ENCODE peak calls at places on chromosomes 5 and 9, in five cellular contexts. Z is neural crest cell, A is coronary artery, O is upper lobe of left lung, H is H9. D is an unnamed sample.

GRCh38 chr5:179295778-179296149 is 49.5 kb downstream of the ADAMTS2 start:
- DNase-seq in H (no peak), A (no peak), O (no peak), Z (no peak), D (no peak)

GRCh38 chr5:145803617-145804016 is 31.5 kb downstream of the PRELID2 start:
- DNase-seq in O (no peak), A (no peak), Z (no peak), H (no peak), D (no peak)

GRCh38 chr5:10411336-10411735 is 30.3 kb upstream of the ROPN1L start:
- DNase-seq in H (no peak), Z (no peak), O (no peak), A (no peak), D (no peak)

GRCh38 chr9:76810377-76810957 is 46.2 kb downstream of the PCA3 start:
- DNase-seq in A (no peak), Z (peak; percentile 49), O (peak; percentile 24), H (peak; percentile 44), D (no peak)

GRCh38 chr5:172858990-172859811 is 25.1 kb downstream of the ERGIC1 start:
- DNase-seq in O (peak; percentile 47), A (peak; percentile 94), Z (no peak), H (no peak), D (peak; percentile 87)

GRCh38 chr5:81650992-81651391 is 99.9 kb downstream of the SSBP2 start:
- DNase-seq in O (no peak), A (no peak), H (no peak), Z (no peak), D (no peak)

GRCh38 chr9:14399736-14400657 is 86.1 kb upstream of the NFIB start:
- DNase-seq in A (no peak), H (no peak), Z (no peak), O (no peak), D (no peak)

GRCh38 chr9:96256800-96257199 is 45.2 kb downstream of the HSD17B3 start:
- DNase-seq in H (peak; percentile 88), O (no peak), Z (no peak), A (no peak), D (no peak)

GRCh38 chr5:168578506-168579205 is 512 bp downstream of the PANK3 start:
- DNase-seq in Z (peak; percentile 48), H (no peak), A (no peak), O (no peak), D (no peak)

GRCh38 chr5:43409809-43410271 is 2.4 kb downstream of the CCL28 start:
- DNase-seq in Z (no peak), A (no peak), H (no peak), O (peak; percentile 44), D (no peak)

GRCh38 chr5:147628054-147628895 is 118.4 kb upstream of the DPYSL3 start:
- DNase-seq in H (peak; percentile 74), O (peak; percentile 39), A (no peak), Z (peak; percentile 77), D (no peak)

GRCh38 chr5:159533197-159533596 is 202.9 kb upstream of the IL12B start:
- DNase-seq in O (no peak), A (no peak), H (no peak), Z (no peak), D (no peak)

GRCh38 chr5:89729623-89730390 is 679.7 kb downstream of the CETN3 start:
- DNase-seq in H (no peak), O (no peak), A (no peak), Z (no peak), D (no peak)
- TF ChIP-seq CTCF in H (peak; percentile 24), O (no peak), A (no peak), Z (no peak), D (no peak)

DNA sequence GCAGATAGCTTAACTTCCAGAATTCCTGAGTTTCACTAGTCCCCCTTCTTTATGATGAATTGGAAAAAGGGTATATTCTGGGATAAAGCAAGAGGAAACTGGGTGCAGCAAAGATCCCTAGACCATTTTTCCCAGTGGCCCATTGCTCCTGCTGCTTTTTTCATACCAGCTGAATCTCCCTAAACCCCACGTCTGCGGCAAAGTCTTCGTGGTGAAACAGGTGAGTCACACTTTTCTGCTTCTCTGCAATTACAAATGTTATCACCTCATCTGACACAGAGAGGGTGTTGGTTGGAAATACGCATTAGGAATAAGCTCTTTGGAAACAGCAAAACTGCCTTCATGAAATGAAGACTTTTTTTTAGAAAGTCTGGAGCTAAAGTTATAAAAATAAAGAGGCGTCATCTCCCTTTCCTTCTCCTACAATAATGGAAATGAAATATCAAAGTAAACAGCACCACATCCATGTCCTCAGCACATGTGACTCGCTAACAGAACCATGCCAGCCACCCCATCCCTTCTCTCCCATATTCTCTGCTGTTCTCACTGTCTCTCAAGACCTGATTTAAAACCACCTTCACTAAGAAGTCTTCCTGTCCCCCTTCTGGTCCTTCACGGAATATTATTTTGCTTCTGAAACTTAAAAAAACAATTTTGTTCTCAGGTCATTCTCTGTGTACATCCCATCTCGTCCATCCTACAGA is 39.5 kb upstream of the GLRX start:
- DNase-seq in H (no peak), O (no peak), Z (no peak), A (no peak), D (no peak)
- TF ChIP-seq CTCF in H (no peak), O (no peak), Z (peak; percentile 25), A (no peak), D (no peak)

GRCh38 chr9:134983094-134983493 is 65.4 kb upstream of the FCN1 start:
- DNase-seq in O (peak; percentile 55), A (no peak), Z (peak; percentile 25), H (peak; percentile 90), D (peak; percentile 51)

GRCh38 chr9:134982311-134982710 is 64.6 kb upstream of the FCN1 start:
- DNase-seq in O (peak; percentile 6), Z (no peak), H (no peak), A (no peak), D (peak; percentile 31)

GRCh38 chr9:134980516-134980915 is 62.8 kb upstream of the FCN1 start:
- DNase-seq in A (no peak), O (peak; percentile 14), Z (no peak), H (no peak), D (peak; percentile 45)

GRCh38 chr9:134981829-134982228 is 64.1 kb upstream of the FCN1 start:
- DNase-seq in Z (no peak), H (no peak), O (peak; percentile 10), A (no peak), D (peak; percentile 24)

DNA sequence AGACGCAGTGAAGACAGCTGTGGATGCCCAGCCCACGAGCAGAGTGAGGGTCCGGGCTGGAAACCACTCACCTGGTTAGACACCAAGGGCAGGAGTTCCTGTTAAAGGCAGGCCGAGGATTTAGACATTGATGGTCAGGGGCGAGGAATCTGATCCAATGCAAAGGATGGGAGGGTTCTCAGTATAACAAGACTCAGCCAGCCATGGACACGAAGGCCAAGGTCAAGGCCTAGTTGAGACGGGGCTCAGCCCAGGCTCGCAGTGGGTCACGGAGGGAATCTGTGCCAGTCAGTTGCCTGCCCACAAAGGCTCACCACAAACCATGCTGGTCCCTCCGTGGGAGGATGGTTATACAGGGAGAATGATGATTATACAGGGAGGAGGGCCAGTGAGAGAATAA is 63.3 kb upstream of the FCN1 start:
- DNase-seq in Z (no peak), H (no peak), A (no peak), O (peak; percentile 12), D (peak; percentile 26)
- TF ChIP-seq CTCF in Z (no peak), H (no peak), A (no peak), O (no peak), D (no peak)

GRCh38 chr5:60929024-60929423 is 15.8 kb downstream of the ERCC8 start:
- DNase-seq in Z (no peak), A (no peak), H (no peak), O (no peak), D (no peak)
- TF ChIP-seq CTCF in Z (peak; percentile 57), A (no peak), H (peak; percentile 50), O (no peak), D (no peak)

GRCh38 chr9:135664266-135664665 is 1.2 kb downstream of the LCN9 start:
- DNase-seq in Z (no peak), A (no peak), H (peak; percentile 16), O (no peak), D (peak; percentile 70)
- TF ChIP-seq CTCF in Z (no peak), A (no peak), H (no peak), O (no peak), D (no peak)

GRCh38 chr5:8954801-8955200 is 591.1 kb downstream of the SEMA5A start:
- DNase-seq in H (no peak), Z (no peak), O (no peak), A (no peak), D (no peak)
- TF ChIP-seq CTCF in H (peak; percentile 35), Z (peak; percentile 14), O (no peak), A (no peak), D (no peak)

DNA sequence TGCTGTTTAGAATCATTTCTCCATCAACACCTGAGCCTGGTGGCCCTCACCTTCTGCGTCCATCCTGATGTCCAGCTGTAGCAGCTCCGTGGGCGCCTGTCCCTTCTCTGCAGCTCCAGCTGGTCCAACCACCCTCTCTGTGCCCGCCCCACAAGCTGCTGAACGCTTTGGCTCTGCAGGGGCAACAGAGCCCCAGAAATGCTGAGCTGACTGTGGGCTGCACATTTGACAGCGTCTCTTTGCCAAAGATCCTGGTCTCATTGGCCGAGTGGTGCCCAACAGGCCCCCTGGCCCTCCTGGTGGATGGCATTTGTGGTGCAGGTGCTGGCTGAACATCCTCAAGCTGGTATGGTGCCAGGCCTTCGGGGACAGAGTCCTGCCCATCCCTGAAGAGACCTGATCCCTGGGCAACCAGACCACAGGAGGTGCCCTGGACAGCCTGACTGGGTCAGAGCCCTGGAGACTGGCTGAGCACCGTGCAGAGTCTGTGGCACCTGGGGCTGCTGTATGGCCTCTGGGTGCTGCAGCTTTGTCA is 25.3 kb upstream of the CEP72 start:
- DNase-seq in O (no peak), H (no peak), Z (no peak), A (peak; percentile 59), D (no peak)
- TF ChIP-seq CTCF in O (no peak), H (peak; percentile 47), Z (no peak), A (no peak), D (no peak)